ENCODE peak calls at places on chromosome 22, in six cellular contexts. A, U, C, Q, J and R are unnamed samples.

GRCh38 chr22:35850831-35851230 is 133.2 kb downstream of the APOL5 start:
- DNase-seq in A (no peak), U (no peak), C (no peak), Q (no peak), J (no peak), R (no peak)

GRCh38 chr22:17779286-17780115 is 5.2 kb upstream of the BID start:
- DNase-seq in A (no peak), U (no peak), C (no peak), Q (no peak), J (no peak), R (peak)

GRCh38 chr22:17921871-17922821 is 102.2 kb downstream of the MICAL3 start:
- DNase-seq in A (no peak), U (no peak), C (peak), Q (peak), J (peak), R (peak)

GRCh38 chr22:33044059-33044458 is 14.1 kb downstream of the SYN3 start:
- DNase-seq in A (no peak), U (no peak), C (no peak), Q (no peak), J (no peak), R (no peak)

GRCh38 chr22:31160328-31160978 is 471 bp downstream of the RNF185 start:
- DNase-seq in A (no peak), U (peak), C (no peak), Q (no peak), J (no peak), R (peak)

GRCh38 chr22:38432264-38432663 is 22.7 kb downstream of the KCNJ4 start:
- DNase-seq in A (no peak), U (no peak), C (no peak), Q (peak), J (no peak), R (no peak)

GRCh38 chr22:29755889-29756288 is 10.9 kb downstream of the ZMAT5 start:
- DNase-seq in A (no peak), U (no peak), C (no peak), Q (no peak), J (no peak), R (no peak)

GRCh38 chr22:29330753-29331152 is 15.3 kb upstream of the RASL10A start:
- DNase-seq in A (no peak), U (peak), C (no peak), Q (no peak), J (no peak), R (no peak)

GRCh38 chr22:48627203-48627602 is 1200.5 kb downstream of the BRD1 start:
- DNase-seq in A (no peak), U (no peak), C (no peak), Q (no peak), J (no peak), R (no peak)

GRCh38 chr22:17816649-17817048 is 42.4 kb upstream of the BID start:
- DNase-seq in A (no peak), U (no peak), C (no peak), Q (no peak), J (no peak), R (no peak)

GRCh38 chr22:29765905-29766631 is 739 bp downstream of the ZMAT5 start:
- DNase-seq in A (no peak), U (no peak), C (peak), Q (peak), J (no peak), R (peak)

GRCh38 chr22:28955817-28956216 is 72.4 kb downstream of the ZNRF3 start:
- DNase-seq in A (no peak), U (no peak), C (no peak), Q (no peak), J (no peak), R (no peak)

GRCh38 chr22:45448431-45448830 is 34.9 kb downstream of the RIBC2 start:
- DNase-seq in A (no peak), U (no peak), C (no peak), Q (no peak), J (no peak), R (no peak)

GRCh38 chr22:43385770-43386641 is 25.8 kb upstream of the MPPED1 start:
- DNase-seq in A (peak), U (peak), C (peak), Q (peak), J (peak), R (peak)

GRCh38 chr22:23095467-23096342 is 25.4 kb downstream of the GNAZ start:
- DNase-seq in A (no peak), U (no peak), C (no peak), Q (no peak), J (no peak), R (peak)

GRCh38 chr22:26170112-26170492 is 840 bp downstream of the SEZ6L start:
- DNase-seq in A (no peak), U (no peak), C (no peak), Q (no peak), J (no peak), R (no peak)

GRCh38 chr22:39932166-39932565 is 28.0 kb upstream of the TMA7B start:
- DNase-seq in A (no peak), U (no peak), C (no peak), Q (no peak), J (no peak), R (no peak)

GRCh38 chr22:44391481-44392445 is 79.0 kb upstream of the SHISAL1 start:
- DNase-seq in A (no peak), U (no peak), C (peak), Q (no peak), J (no peak), R (no peak)

GRCh38 chr22:28222976-28223375 is 303.9 kb upstream of the PITPNB start:
- DNase-seq in A (no peak), U (no peak), C (no peak), Q (no peak), J (no peak), R (no peak)

GRCh38 chr22:35425971-35426800 is 26.2 kb downstream of the MCM5 start:
- DNase-seq in A (no peak), U (no peak), C (peak), Q (no peak), J (no peak), R (no peak)

GRCh38 chr22:27213766-27214581 is 556.6 kb downstream of the MIAT start:
- DNase-seq in A (no peak), U (peak), C (no peak), Q (no peak), J (no peak), R (no peak)

GRCh38 chr22:27876684-27877083 is 42.4 kb downstream of the PITPNB start:
- DNase-seq in A (no peak), U (no peak), C (no peak), Q (no peak), J (no peak), R (no peak)

GRCh38 chr22:33018232-33018864 is 39.8 kb downstream of the SYN3 start:
- DNase-seq in A (peak), U (peak), C (peak), Q (peak), J (peak), R (peak)

GRCh38 chr22:34427436-34427835 is 507.2 kb upstream of the LARGE1 start:
- DNase-seq in A (no peak), U (no peak), C (no peak), Q (no peak), J (no peak), R (no peak)

GRCh38 chr22:17844150-17844549 is 69.9 kb upstream of the BID start:
- DNase-seq in A (no peak), U (no peak), C (no peak), Q (no peak), J (no peak), R (no peak)

GRCh38 chr22:39268645-39269044 is 23.9 kb upstream of the PDGFB start:
- DNase-seq in A (no peak), U (no peak), C (no peak), Q (no peak), J (no peak), R (no peak)

GRCh38 chr22:40212126-40212525 is 34.4 kb downstream of the TNRC6B start:
- DNase-seq in A (no peak), U (no peak), C (no peak), Q (peak), J (no peak), R (no peak)

GRCh38 chr22:34696557-34696956 is 369.4 kb upstream of the ISX start:
- DNase-seq in A (no peak), U (no peak), C (no peak), Q (no peak), J (no peak), R (no peak)

DNA sequence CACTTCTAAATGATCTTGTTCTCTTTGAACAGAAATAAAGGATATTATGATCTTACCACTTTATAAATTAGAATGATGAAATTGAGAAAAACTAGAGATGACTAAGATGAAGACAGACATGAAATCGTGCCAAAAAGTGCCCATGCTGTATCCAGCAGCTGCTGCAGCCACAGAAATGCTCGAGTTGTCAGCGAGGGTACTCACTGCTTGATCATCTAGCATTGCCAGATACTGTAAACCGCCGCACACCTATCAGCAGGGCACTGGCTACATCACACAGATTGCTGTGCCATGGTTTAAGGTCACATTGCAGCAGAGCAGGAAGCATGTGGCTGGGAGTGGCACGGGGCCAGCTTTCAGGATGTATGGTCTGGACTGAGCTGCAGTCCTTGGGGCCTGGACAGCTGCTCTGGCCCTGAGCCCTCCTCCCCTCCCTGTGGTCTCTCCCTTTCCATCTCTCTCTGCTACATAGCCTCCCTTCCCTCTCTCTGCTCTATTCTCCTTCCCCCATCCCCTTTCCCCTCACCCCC is 51.0 kb upstream of the SEPTIN5 start:
- DNase-seq in A (no peak), U (peak), C (no peak), Q (no peak), J (no peak), R (peak)
- TF ChIP-seq JUN in A (no peak), U (no peak), C (no peak), Q (no peak), J (no peak), R (no peak)

GRCh38 chr22:49965291-49966040 is 4.9 kb downstream of the PIM3 start:
- DNase-seq in A (no peak), U (no peak), C (peak), Q (no peak), J (no peak), R (no peak)
- TF ChIP-seq JUN in A (no peak), U (no peak), C (no peak), Q (no peak), J (no peak), R (no peak)

GRCh38 chr22:24482586-24482985 is 12.5 kb upstream of the UPB1 start:
- DNase-seq in A (no peak), U (peak), C (no peak), Q (no peak), J (no peak), R (no peak)
- TF ChIP-seq JUN in A (no peak), U (peak), C (no peak), Q (no peak), J (no peak), R (no peak)

GRCh38 chr22:20607157-20607907 is 99.9 kb downstream of the MED15 start:
- DNase-seq in A (no peak), U (no peak), C (no peak), Q (no peak), J (no peak), R (no peak)
- TF ChIP-seq JUN in A (no peak), U (no peak), C (no peak), Q (no peak), J (no peak), R (no peak)

DNA sequence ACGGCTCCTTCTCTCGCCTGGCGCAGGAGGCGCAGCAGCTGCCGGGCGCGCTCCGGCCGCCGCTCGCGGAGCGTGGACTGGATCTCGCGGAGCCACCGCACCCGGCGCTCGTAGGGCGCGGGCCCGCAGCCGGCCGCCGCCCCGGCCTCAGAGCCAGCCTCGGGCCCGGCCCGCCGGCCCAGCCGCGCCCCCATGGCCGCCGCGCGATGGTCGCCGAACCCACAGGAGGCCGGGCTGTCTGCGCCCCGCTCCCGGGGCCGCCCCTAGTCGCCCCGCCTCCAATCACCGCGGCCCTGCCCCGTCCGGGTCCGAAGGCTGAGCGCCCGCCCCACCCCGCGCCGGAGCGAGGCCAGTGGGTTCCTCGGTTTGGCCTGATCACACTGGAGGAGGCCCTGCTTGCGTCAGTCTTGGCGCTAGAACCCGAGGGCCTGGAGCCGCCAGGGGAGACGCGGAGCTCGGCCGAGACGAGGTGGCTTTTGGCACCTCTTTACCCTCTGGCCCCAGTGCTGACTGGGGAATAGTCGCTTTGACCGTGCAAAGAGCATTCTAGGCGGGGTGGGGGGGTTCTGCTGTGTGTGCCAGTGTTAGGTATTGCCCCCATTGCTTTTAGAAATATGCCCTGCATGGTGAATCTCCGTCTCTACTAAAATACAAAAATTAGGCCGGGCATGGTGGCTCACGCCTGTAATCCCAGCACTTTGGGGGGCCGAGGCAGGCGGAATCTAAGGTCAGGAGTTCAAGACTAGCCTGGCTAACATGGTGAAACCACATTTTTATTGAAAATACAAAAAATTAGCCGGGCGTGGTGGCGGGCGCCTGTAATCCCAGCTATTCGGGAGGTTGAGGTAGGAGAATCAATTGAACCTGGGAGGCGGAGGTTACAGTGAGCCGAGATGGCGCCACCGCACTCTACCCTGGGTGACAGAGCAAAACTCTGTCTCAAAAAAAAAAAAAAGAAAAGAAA is at the start of gene LRRC75B:
- DNase-seq in A (peak), U (peak), C (peak), Q (peak), J (peak), R (peak)
- TF ChIP-seq JUN in A (peak), U (no peak), C (no peak), Q (no peak), J (no peak), R (no peak)

DNA sequence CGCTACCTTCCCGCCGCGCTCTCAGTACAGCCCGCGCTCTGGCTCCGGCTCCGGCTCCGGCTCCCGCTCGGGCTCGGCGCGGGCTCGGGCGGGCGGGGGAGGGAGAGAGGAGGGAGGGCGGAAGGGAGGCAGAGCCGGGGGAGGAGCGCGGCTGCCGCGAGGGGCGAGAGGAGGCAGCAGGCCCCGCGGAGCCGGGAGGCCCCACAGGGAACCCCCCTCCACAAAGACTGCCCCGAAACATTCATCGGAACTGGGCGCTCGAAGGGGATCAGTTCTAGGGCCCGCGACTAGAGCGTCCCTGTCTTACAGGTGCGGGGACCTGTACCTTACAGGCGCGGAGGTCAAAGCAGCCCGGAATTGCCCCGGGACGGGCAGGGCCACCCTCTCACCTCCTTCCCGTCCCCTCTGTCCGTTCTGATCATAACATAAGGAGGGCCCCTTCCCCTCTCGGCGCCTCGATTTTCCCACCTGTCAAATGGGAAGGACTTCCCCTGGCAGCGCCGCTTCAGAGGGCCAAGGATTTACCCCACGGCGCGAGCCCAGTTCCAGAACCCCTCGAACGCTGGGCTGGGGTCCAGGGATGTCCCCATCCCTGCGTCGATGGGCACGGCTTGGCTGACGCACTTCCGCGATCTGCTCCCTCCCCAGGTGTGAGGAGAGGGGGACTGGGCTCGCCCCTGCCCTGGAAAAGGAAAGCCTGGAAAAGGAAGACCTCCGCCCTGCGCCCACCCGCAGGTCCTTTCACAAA is at the start of gene SHISA8:
- DNase-seq in A (no peak), U (peak), C (peak), Q (no peak), J (no peak), R (peak)
- TF ChIP-seq JUN in A (no peak), U (no peak), C (no peak), Q (no peak), J (no peak), R (no peak)

DNA sequence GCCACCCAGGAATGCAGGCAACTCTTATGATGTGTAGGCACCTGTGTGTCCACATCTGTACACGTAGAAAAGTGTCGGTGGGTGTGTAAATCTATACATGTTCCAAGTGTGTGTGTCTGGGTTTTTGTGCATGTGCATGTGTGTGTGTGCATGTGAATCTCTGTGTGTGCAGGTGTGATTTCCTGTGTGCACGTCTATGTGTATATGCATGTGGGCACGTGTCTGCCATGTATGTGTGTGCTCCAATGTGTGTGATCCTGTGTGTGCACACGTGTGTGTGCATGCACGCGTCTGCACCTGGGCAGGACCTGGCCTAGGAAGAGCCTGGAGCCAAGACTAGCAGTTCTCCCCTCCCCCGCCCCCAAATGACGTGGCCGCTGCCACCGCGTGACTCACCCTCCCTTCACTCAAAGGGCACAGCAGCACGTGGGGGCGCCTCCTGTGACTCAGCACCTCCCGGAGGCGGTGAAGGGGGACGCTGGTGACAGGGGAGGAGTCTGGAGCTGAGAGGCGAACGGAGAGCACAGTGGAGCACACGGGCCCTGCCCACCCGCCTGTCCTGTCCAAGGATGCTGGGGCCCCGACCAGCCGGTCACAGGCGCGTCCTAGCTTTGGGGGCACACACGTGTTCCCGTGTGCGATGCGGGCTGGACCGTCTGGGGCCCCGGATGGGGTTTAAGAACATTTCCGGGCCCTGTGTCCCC is 10.1 kb downstream of the PIM3 start:
- DNase-seq in A (peak), U (peak), C (peak), Q (peak), J (peak), R (peak)
- TF ChIP-seq JUN in A (peak), U (peak), C (peak), Q (peak), J (no peak), R (peak)

DNA sequence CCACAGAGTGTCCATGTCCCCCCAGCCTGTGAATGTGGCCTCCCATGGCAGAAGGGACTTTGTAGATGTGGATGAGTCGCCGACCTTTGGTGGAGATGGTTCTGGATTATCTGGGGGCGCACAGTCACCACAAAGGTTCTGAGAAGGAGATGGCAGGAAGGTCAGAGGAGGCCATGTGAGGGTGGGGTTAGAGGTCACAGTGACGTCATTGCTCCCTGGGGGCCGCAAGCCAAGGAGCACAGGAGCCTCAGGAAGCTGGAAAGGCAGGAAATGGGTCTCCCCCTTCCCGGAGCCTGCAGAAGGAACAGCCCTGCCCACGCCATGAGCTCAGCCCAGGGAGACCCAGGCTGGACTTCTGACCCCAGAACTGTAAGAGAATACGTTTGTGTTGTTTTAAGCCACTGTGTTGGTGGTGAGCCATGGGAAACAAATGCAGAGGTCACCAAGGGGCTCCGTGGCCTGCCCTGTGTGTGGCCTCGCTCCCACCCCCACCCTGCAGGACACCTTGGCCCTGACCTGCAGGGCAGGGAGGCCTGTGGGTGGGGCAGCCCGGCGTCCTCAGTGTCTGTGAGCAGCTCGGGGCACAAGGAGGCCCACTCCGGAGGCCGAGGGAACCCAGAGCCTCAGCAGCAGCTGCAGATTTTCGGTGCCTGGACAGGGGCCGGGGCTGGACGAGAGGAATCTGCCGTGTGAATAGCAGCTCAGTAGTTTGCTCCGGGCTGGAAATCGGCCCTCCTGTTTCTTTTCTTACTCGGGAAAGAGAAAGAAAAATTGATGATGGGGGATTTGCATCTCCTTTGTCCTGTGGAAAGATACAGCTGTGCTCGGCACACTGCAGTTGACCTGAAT is 32.1 kb downstream of the GRAMD4 start:
- DNase-seq in A (no peak), U (peak), C (no peak), Q (peak), J (no peak), R (peak)
- TF ChIP-seq JUN in A (no peak), U (no peak), C (no peak), Q (peak), J (no peak), R (peak)